ENCODE peak calls at places on chromosomes 16 and 17, in seven cellular contexts. C is gastrocnemius medialis; W is aorta; G is effector CD4-positive, alpha-beta T cell; K is AG20443; T is NCI-H2107; J is SW 1271. I is an unnamed sample.

GRCh38 chr16:77376358-77376757 is 58.5 kb downstream of the ADAMTS18 start:
- DNase-seq in W (no peak), C (no peak), G (no peak), J (no peak), T (no peak), K (no peak), I (no peak)

GRCh38 chr17:74547264-74547663 is 1.3 kb upstream of the CD300C start:
- DNase-seq in C (no peak), K (no peak), T (no peak), W (no peak), J (no peak), G (no peak), I (no peak)

GRCh38 chr16:12802661-12803060 is 1.0 kb downstream of the CPPED1 start:
- DNase-seq in W (no peak), K (no peak), T (no peak), C (no peak), J (no peak), G (no peak), I (no peak)

GRCh38 chr16:66020642-66021041 is 345.8 kb upstream of the CDH5 start:
- DNase-seq in K (no peak), C (no peak), W (no peak), J (no peak), T (no peak), G (no peak), I (peak)

GRCh38 chr17:55726440-55726839 is 3.8 kb upstream of the TMEM100 start:
- DNase-seq in J (no peak), T (no peak), W (no peak), K (peak), C (peak), G (no peak), I (peak)

GRCh38 chr17:18093616-18094408 is 6.1 kb downstream of the DRG2 start:
- DNase-seq in T (no peak), K (peak), W (no peak), J (no peak), G (no peak), C (peak), I (peak)

GRCh38 chr16:79391395-79391794 is 209.1 kb downstream of the MAF start:
- DNase-seq in J (no peak), G (no peak), T (no peak), K (no peak), W (no peak), C (no peak), I (no peak)

GRCh38 chr16:57304169-57305061 is 19.9 kb upstream of the PLLP start:
- DNase-seq in J (no peak), C (peak), T (no peak), W (peak), G (no peak), K (peak), I (peak)

GRCh38 chr16:4663756-4664465 is 29.5 kb upstream of the NUDT16L1 start:
- DNase-seq in W (no peak), T (no peak), C (peak), G (no peak), K (no peak), J (no peak), I (no peak)

GRCh38 chr17:17159571-17159970 is 46.6 kb downstream of the PLD6 start:
- DNase-seq in K (no peak), J (no peak), W (no peak), T (no peak), C (no peak), G (no peak), I (no peak)

GRCh38 chr16:2199621-2200139 is 3.3 kb upstream of the CASKIN1 start:
- DNase-seq in T (no peak), J (no peak), G (no peak), C (no peak), W (no peak), K (no peak), I (no peak)

GRCh38 chr17:49987681-49988441 is 7.2 kb downstream of the DLX3 start:
- DNase-seq in G (no peak), K (peak), J (no peak), W (peak), C (no peak), T (peak), I (peak)

GRCh38 chr16:3401719-3402397 is 843 bp downstream of the ZNF174 start:
- DNase-seq in G (no peak), K (peak), J (no peak), W (no peak), C (no peak), T (no peak), I (peak)

GRCh38 chr17:40378966-40379365 is 14.4 kb upstream of the GJD3 start:
- DNase-seq in C (no peak), K (no peak), T (no peak), J (no peak), G (no peak), W (no peak), I (peak)

GRCh38 chr16:6682142-6682811 is 650.4 kb upstream of the RBFOX1 start:
- DNase-seq in G (no peak), J (no peak), T (no peak), C (no peak), W (no peak), K (no peak), I (no peak)

GRCh38 chr16:52785653-52786052 is 238.7 kb upstream of the TOX3 start:
- DNase-seq in K (no peak), J (no peak), W (no peak), T (no peak), C (no peak), G (no peak), I (no peak)

GRCh38 chr16:57480127-57480753 is 6.1 kb downstream of the DOK4 start:
- DNase-seq in W (peak), C (peak), T (no peak), G (no peak), J (no peak), K (peak), I (peak)

GRCh38 chr16:1100084-1100800 is 4.2 kb upstream of the C1QTNF8 start:
- DNase-seq in T (no peak), J (no peak), W (no peak), G (no peak), K (no peak), C (peak), I (no peak)

GRCh38 chr17:19940722-19941464 is 36.7 kb downstream of the AKAP10 start:
- DNase-seq in T (no peak), G (no peak), J (no peak), C (no peak), K (no peak), W (no peak), I (peak)

GRCh38 chr16:59593256-59593655 is 859.1 kb upstream of the GOT2 start:
- DNase-seq in K (peak), T (no peak), W (no peak), C (no peak), J (no peak), G (no peak), I (peak)

GRCh38 chr16:20940864-20941634 is 40.5 kb downstream of the LYRM1 start:
- DNase-seq in C (no peak), K (no peak), T (no peak), G (no peak), J (no peak), W (no peak), I (no peak)